ENCODE peak calls at places on chromosomes 4 and X, in ten cellular contexts. H is ovary; N is adipocyte; J is endothelial cell; E is stimulated activated CD8-positive, alpha-beta memory T cell treated with anti-CD3 and anti-CD28 coated beads, Interleukin-4, amount 100 ng/mL, for 1 hour; I is activated CD4-positive, alpha-beta T cell treated with anti-CD3 and anti-CD28 coated beads for 24 hours; K is NCI-H187; T is CD8-positive, alpha-beta T cell; S is tibial nerve; Q is activated CD8-positive, alpha-beta memory T cell treated with anti-CD3 and anti-CD28 coated beads for 1 hour. Z is an unnamed sample.

GRCh38 chrX:116823677-116824076 is 360.9 kb upstream of the CT83 start:
- DNase-seq in H (no peak), N (no peak), J (no peak), E (no peak), I (no peak), K (no peak), T (no peak), S (no peak), Q (no peak), Z (no peak)

GRCh38 chr4:149766135-149766534 is 49.5 kb downstream of the IQCM start:
- DNase-seq in H (no peak), N (no peak), J (no peak), E (no peak), I (no peak), K (no peak), T (no peak), S (no peak), Q (no peak), Z (no peak)

GRCh38 chr4:87365348-87365747 is 25.6 kb downstream of the HSD17B11 start:
- DNase-seq in H (no peak), N (no peak), J (no peak), E (no peak), I (no peak), K (no peak), T (no peak), S (no peak), Q (no peak), Z (no peak)

GRCh38 chrX:40152173-40152705 is 54.5 kb upstream of the BCOR start:
- DNase-seq in H (no peak), N (no peak), J (peak), E (no peak), I (no peak), K (no peak), T (no peak), S (no peak), Q (no peak), Z (no peak)

GRCh38 chr4:147727476-147728028 is 4.3 kb upstream of the ARHGAP10 start:
- DNase-seq in H (no peak), N (no peak), J (no peak), E (no peak), I (no peak), K (no peak), T (no peak), S (no peak), Q (no peak), Z (no peak)

GRCh38 chr4:22268350-22269025 is 247.4 kb downstream of the ADGRA3 start:
- DNase-seq in H (no peak), N (no peak), J (no peak), E (no peak), I (no peak), K (no peak), T (no peak), S (no peak), Q (no peak), Z (no peak)

GRCh38 chr4:11904991-11905760 is 476.5 kb upstream of the HS3ST1 start:
- DNase-seq in H (no peak), N (no peak), J (no peak), E (no peak), I (no peak), K (no peak), T (no peak), S (no peak), Q (no peak), Z (no peak)

GRCh38 chr4:139763205-139763604 is 97.6 kb downstream of the MGST2 start:
- DNase-seq in H (no peak), N (no peak), J (no peak), E (no peak), I (no peak), K (no peak), T (no peak), S (no peak), Q (no peak), Z (no peak)

GRCh38 chrX:48636776-48637175 is 39.5 kb downstream of the WDR13 start:
- DNase-seq in H (no peak), N (no peak), J (no peak), E (no peak), I (no peak), K (no peak), T (no peak), S (no peak), Q (no peak), Z (no peak)

GRCh38 chrX:110248582-110248981 is 69.3 kb downstream of the AMMECR1 start:
- DNase-seq in H (no peak), N (no peak), J (no peak), E (no peak), I (no peak), K (no peak), T (no peak), S (no peak), Q (no peak), Z (no peak)

GRCh38 chr4:119041951-119042560 is 93.6 kb upstream of the MYOZ2 start:
- DNase-seq in H (no peak), N (peak), J (peak), E (no peak), I (peak), K (no peak), T (peak), S (peak), Q (peak), Z (peak)

GRCh38 chr4:61309616-61310015 is 109.5 kb downstream of the ADGRL3 start:
- DNase-seq in H (no peak), N (no peak), J (no peak), E (no peak), I (no peak), K (no peak), T (no peak), S (no peak), Q (no peak), Z (no peak)

Z was measured in activated gamma-delta T cell treated with anti-CD3 and anti-CD28 coated beads, Interleukin-2, amount 50 U/mL, for 16 hours.